ENCODE peak calls at places on chromosomes 12 and 14, in five cellular contexts. Q, U, K, V and B are unnamed samples.

GRCh38 chr12:48183091-48183875 is at the start of gene CCDC184:
- DNase-seq in U (peak), K (peak), V (peak), Q (peak), B (peak)

GRCh38 chr14:101216725-101217463 is 313.4 kb upstream of the RTL1 start:
- DNase-seq in V (no peak), K (no peak), U (no peak), Q (no peak), B (peak)

GRCh38 chr12:125271850-125272249 is 206.6 kb downstream of the AACS start:
- DNase-seq in K (no peak), V (no peak), Q (no peak), U (peak), B (no peak)

GRCh38 chr12:103728323-103728722 is 112.7 kb downstream of the NT5DC3 start:
- DNase-seq in V (no peak), K (no peak), Q (peak), U (no peak), B (no peak)

GRCh38 chr14:24238527-24239037 is 3.8 kb downstream of the TINF2 start:
- DNase-seq in U (no peak), Q (no peak), K (no peak), V (no peak), B (no peak)

GRCh38 chr14:29814153-29815057 is 113.2 kb downstream of the PRKD1 start:
- DNase-seq in U (no peak), Q (peak), V (no peak), K (no peak), B (no peak)

GRCh38 chr12:55982319-55982936 is 8.6 kb downstream of the RAB5B start:
- DNase-seq in U (no peak), K (no peak), Q (no peak), V (no peak), B (no peak)

GRCh38 chr14:68366656-68367055 is 426.2 kb downstream of the ZFP36L1 start:
- DNase-seq in Q (no peak), V (no peak), K (no peak), U (no peak), B (no peak)

GRCh38 chr14:93965287-93965821 is 11.0 kb downstream of the ASB2 start:
- DNase-seq in U (no peak), Q (peak), K (no peak), V (no peak), B (no peak)

GRCh38 chr14:61512508-61512907 is 182.8 kb upstream of the HIF1A start:
- DNase-seq in K (no peak), V (no peak), Q (peak), U (no peak), B (no peak)

GRCh38 chr12:92065018-92065499 is 80.6 kb downstream of the BTG1 start:
- DNase-seq in K (no peak), U (no peak), Q (peak), V (no peak), B (no peak)

GRCh38 chr14:95045836-95046430 is 111.4 kb downstream of the DICER1 start:
- DNase-seq in K (no peak), Q (no peak), U (no peak), V (peak), B (no peak)

GRCh38 chr12:11920231-11920630 is 150.5 kb upstream of the BCL2L14 start:
- DNase-seq in V (no peak), K (no peak), Q (peak), U (no peak), B (no peak)

GRCh38 chr12:58387199-58387598 is 445.8 kb downstream of the ATP23 start:
- DNase-seq in Q (peak), K (no peak), U (peak), V (no peak), B (no peak)

DNA sequence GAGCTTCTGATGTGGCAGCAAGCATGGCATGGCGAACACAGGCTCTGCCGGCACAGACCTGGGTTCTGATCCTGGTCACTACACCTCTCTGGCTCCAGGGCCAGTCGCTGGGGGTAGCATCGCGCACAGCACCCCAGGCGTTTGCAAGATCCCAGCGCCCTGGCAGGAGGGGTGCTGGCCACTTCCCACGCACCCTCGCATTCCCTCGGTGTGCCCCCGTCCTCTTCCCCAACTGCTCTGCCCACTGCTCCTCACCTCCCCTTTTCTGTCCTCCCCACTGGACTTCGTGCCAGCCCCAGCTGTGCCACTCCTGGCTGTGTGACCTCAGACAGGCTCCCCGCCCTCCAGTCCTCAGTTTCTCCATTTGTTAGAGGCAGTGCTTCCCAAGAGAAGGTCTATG is 2.8 kb downstream of the CDK2AP1 start:
- DNase-seq in K (no peak), Q (no peak), V (no peak), U (no peak), B (no peak)
- H4K8ac ChIP-seq in K (peak), Q (peak), V (peak), U (no peak), B (peak)

GRCh38 chr12:87270894-87271293 is 758.3 kb downstream of the C12orf50 start:
- DNase-seq in U (no peak), V (no peak), K (peak), Q (peak), B (no peak)

DNA sequence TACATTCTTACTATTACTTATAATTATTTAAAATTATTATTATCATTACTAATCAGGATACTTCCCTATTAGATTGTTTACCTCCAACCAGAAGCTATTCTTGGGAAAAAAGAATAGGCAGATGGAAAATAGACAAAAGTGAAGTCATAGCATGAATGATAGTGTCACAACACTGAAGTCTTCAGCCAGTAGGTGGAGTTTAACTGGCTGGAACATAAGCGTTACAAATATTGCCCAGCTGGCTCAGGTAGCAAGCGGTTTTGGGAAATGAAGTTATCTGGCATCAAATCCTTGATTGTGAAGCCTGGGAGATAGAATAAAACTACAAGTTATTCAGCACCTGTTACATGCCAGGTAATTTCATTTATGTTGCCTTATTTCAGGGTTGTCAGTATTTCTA is 762.9 kb downstream of the C12orf50 start:
- DNase-seq in K (no peak), U (peak), Q (no peak), V (no peak), B (no peak)
- H4K8ac ChIP-seq in K (no peak), U (no peak), Q (no peak), V (no peak), B (no peak)

DNA sequence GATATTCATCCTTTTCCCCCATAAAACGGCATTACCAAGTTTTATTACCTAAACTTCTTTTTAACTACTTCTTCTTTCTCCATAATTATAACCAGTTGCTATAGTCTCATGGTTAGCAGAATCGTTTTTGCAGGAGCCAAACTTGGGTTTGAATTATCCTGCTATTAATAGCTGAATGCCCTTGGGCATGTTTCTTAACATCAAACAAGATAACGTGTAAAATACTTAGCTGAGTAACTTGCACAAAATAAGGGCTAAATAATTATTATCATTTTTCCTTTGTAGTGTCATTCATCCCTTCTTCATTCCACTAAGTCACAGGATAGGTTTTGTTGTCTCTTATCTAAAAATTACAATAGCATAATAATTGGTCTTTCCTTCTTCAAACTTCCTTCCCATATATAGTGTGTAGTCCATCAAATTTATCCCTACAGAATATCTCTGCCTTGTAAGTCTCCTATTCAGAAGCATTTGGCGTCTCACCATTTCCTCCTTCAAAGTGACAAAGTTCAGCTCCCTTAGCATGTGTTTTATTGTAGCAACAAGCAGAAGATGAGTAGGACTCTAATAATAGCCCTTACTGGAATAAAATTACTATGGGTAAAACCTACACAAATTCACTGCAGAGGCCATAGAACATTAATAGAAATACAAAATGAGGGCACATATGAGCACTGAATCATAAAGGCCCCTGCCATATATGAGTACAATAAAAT is 63.8 kb downstream of the FAR2 start:
- DNase-seq in K (no peak), U (no peak), V (no peak), Q (no peak), B (no peak)
- H4K8ac ChIP-seq in K (no peak), U (no peak), V (no peak), Q (no peak), B (no peak)

DNA sequence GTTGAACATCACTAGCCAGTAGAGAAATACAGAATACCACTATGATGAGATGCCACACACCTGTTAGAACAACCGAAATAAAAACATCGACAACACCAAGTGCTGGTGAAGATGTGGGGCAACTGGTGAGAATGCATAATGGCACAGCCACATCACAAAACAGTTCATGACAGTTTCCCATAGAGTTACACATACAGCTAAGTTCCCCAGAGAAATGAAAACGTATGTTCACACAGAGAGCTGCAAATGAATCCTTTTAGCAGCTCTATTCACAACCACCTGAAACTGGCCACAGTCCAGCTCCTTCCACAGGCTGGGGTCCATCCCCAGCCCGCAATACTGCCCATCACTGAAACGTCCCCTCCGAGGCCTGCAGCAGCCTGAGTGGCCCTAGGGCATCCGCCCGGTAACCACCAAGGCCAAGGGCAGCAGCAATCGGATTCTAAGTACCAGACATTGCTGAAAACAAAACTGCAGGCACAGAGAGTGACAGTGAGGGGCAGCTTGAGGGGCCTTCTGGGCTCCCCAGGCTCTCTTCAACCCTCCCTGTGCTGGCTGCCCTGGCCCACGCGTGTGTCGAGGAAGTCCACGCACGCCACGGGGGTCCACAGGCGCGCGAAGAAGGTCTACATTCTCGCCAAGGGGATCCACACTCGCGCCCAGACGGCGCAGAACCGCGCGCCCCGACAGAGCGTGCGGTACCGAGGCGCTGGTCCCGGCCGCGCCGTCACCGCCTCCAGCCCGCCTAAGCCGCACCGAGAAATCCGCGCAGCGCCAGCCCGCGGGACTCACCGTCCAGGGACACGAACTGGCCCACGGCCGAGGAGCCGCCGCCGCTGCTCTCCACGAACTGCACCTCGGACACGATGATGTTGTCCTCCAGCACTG is 903 bp downstream of the BRF1 start:
- DNase-seq in U (no peak), Q (no peak), K (peak), V (peak), B (no peak)
- H4K8ac ChIP-seq in U (no peak), Q (peak), K (peak), V (no peak), B (peak)

GRCh38 chr12:57280234-57281062 is 29.5 kb upstream of the STAC3 start:
- DNase-seq in K (no peak), U (peak), Q (peak), V (peak), B (no peak)
- H4K8ac ChIP-seq in K (no peak), U (no peak), Q (peak), V (no peak), B (no peak)